ENCODE peak calls at places on chromosomes 13 and 19, in nine cellular contexts. Z is cardiac muscle cell; P is upper lobe of right lung; O is neuronal stem cell; T is fibroblast of lung; V is uterus; I is CD8-positive, alpha-beta T cell; R is CD8-positive, alpha-beta memory T cell; Q is CD4-positive, CD25-positive, alpha-beta regulatory T cell. K is an unnamed sample. For H3K4me1, the result is how much of the 10 kb centered on the place peaks cover.

GRCh38 chr19:29404015-29404414 is 121.8 kb upstream of the VSTM2B start:
- DNase-seq in V (no peak), O (no peak), R (no peak), I (no peak), Q (no peak), Z (no peak), P (no peak), T (no peak), K (no peak)

GRCh38 chr19:42352216-42352892 is 26.9 kb downstream of the MEGF8 start:
- DNase-seq in P (no peak), T (peak), O (peak), R (no peak), Z (no peak), V (no peak), I (no peak), Q (no peak), K (no peak)

GRCh38 chr13:100610399-100611347 is 22.1 kb upstream of the GGACT start:
- DNase-seq in R (no peak), T (no peak), V (no peak), O (no peak), Z (no peak), I (no peak), Q (no peak), P (no peak), K (no peak)

GRCh38 chr19:52566588-52566987 is 3.5 kb upstream of the ZNF701 start:
- DNase-seq in Q (no peak), T (peak), P (no peak), I (no peak), V (no peak), R (no peak), O (no peak), Z (no peak), K (no peak)

GRCh38 chr19:45079063-45079910 is at the start of gene GEMIN7:
- DNase-seq in R (peak), P (peak), O (peak), Z (peak), I (peak), V (peak), Q (peak), T (peak), K (peak)

GRCh38 chr13:113238542-113238941 is 29.1 kb downstream of the CUL4A start:
- DNase-seq in P (no peak), R (no peak), O (no peak), T (no peak), Z (no peak), Q (no peak), I (no peak), V (no peak), K (no peak)

GRCh38 chr19:19740755-19741154 is 7.8 kb upstream of the ZNF14 start:
- DNase-seq in T (no peak), P (no peak), Z (no peak), R (no peak), V (no peak), I (no peak), O (no peak), Q (no peak), K (no peak)

GRCh38 chr19:44845612-44846454 is at the start of gene NECTIN2:
- DNase-seq in R (peak), P (peak), Z (peak), O (peak), V (peak), I (peak), Q (peak), T (peak), K (peak)

GRCh38 chr19:6047256-6047655 is 63.0 kb downstream of the RFX2 start:
- DNase-seq in P (no peak), R (no peak), Q (no peak), Z (no peak), O (no peak), V (no peak), T (no peak), I (no peak), K (no peak)

GRCh38 chr13:59038824-59039223 is 1124.9 kb downstream of the DIAPH3 start:
- DNase-seq in V (no peak), R (no peak), P (no peak), O (no peak), Z (no peak), I (no peak), T (peak), Q (no peak), K (no peak)

GRCh38 chr19:16326401-16327130 is 1.9 kb downstream of the KLF2 start:
- DNase-seq in I (peak), Q (peak), O (no peak), T (peak), P (peak), V (no peak), Z (no peak), R (peak), K (peak)

GRCh38 chr13:97849305-97849704 is 104.2 kb upstream of the IPO5 start:
- DNase-seq in V (no peak), P (no peak), R (no peak), Q (no peak), I (no peak), T (peak), Z (peak), O (peak), K (no peak)

GRCh38 chr19:43464089-43464775 is 1.2 kb downstream of the LYPD3 start:
- DNase-seq in R (peak), I (peak), T (no peak), Q (no peak), O (no peak), P (peak), V (peak), Z (peak), K (no peak)

GRCh38 chr19:37972803-37973202 is 65.8 kb downstream of the SIPA1L3 start:
- DNase-seq in V (no peak), Z (no peak), R (no peak), O (no peak), P (no peak), I (no peak), Q (no peak), T (no peak), K (no peak)

GRCh38 chr19:53157601-53158000 is 1.3 kb downstream of the ZNF347 start:
- DNase-seq in Q (no peak), Z (peak), P (no peak), O (peak), I (no peak), V (no peak), R (no peak), T (peak), K (no peak)

GRCh38 chr13:42814868-42815267 is 33.5 kb downstream of the FAM216B start:
- DNase-seq in O (no peak), I (no peak), Z (no peak), R (no peak), V (no peak), T (peak), P (no peak), Q (no peak), K (no peak)

GRCh38 chr19:4523306-4524110 is 5.2 kb upstream of the PLIN4 start:
- DNase-seq in Z (peak), Q (no peak), I (peak), R (no peak), P (peak), V (no peak), T (peak), O (no peak), K (no peak)

GRCh38 chr19:51983361-51983760 is 3.3 kb downstream of the ZNF350 start:
- DNase-seq in Q (no peak), P (no peak), R (no peak), O (no peak), T (no peak), V (no peak), Z (no peak), I (no peak), K (no peak)

GRCh38 chr13:112445411-112446271 is 69.5 kb downstream of the SPACA7 start:
- DNase-seq in V (no peak), T (no peak), R (no peak), O (no peak), P (peak), Z (no peak), Q (no peak), I (no peak), K (no peak)

GRCh38 chr19:5338661-5339469 is 1.7 kb downstream of the PTPRS start:
- DNase-seq in T (no peak), P (no peak), Z (peak), O (peak), Q (no peak), I (no peak), V (no peak), R (no peak), K (no peak)

GRCh38 chr19:14577885-14578427 is 4.9 kb upstream of the CLEC17A start:
- DNase-seq in T (no peak), Z (no peak), Q (no peak), R (no peak), P (no peak), O (no peak), V (no peak), I (no peak), K (no peak)

GRCh38 chr13:35211949-35212348 is 264.5 kb downstream of the MAB21L1 start:
- DNase-seq in R (no peak), I (no peak), P (no peak), Z (no peak), Q (no peak), V (no peak), O (no peak), T (no peak), K (no peak)

GRCh38 chr19:54464624-54465266 is 1.2 kb upstream of the LENG9 start:
- DNase-seq in V (peak), O (peak), I (peak), Q (peak), P (peak), T (peak), R (peak), Z (peak), K (peak)

GRCh38 chr13:50130686-50131051 is 115.4 kb downstream of the KCNRG start:
- DNase-seq in P (no peak), R (no peak), Z (peak), O (peak), T (no peak), V (no peak), I (peak), Q (peak), K (no peak)
- H3K4me1 ChIP-seq in P (under half), R (half or more), Z (under half), O (under half), T (under half), V (under half), I (half or more), Q (half or more), K (half or more)

GRCh38 chr13:44713793-44714469 is 137.8 kb upstream of the TSC22D1 start:
- DNase-seq in V (no peak), R (no peak), T (peak), Z (no peak), P (no peak), O (no peak), I (no peak), Q (no peak), K (no peak)

GRCh38 chr13:44715287-44716224 is 139.4 kb upstream of the TSC22D1 start:
- DNase-seq in I (no peak), T (peak), V (no peak), Z (no peak), P (no peak), O (no peak), Q (no peak), R (no peak), K (no peak)

GRCh38 chr13:44710576-44710975 is 134.4 kb upstream of the TSC22D1 start:
- DNase-seq in I (no peak), Z (no peak), T (peak), R (no peak), O (no peak), Q (no peak), V (no peak), P (no peak), K (no peak)
- H3K4me1 ChIP-seq in I (under half), Z (under half), T (under half), R (under half), O (under half), Q (under half), V (under half), P (under half), K (under half)

DNA sequence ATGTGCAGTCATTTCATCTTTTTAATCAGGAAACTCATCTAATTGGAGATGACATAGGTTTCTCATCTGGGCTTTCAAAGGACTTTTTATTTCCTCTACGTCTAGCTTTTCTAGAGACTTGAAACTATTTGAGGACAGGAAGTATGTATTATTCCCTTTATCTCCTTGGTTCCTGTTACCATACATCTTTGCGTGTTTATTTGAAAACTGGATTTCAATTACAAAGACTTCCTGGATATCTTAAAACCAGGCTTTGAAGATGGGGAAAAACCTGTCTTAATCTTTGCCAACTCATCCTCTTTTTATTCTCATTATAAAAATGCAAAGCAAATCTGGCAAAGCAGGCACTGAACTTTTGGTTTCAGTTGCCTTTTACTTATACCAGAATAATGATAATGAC is 130.5 kb downstream of the LMO7 start:
- DNase-seq in I (no peak), O (no peak), T (no peak), Q (peak), Z (no peak), V (no peak), P (no peak), R (no peak), K (no peak)
- H3K4me1 ChIP-seq in I (under half), O (under half), T (under half), Q (under half), Z (under half), V (under half), P (under half), R (under half), K (under half)

GRCh38 chr13:30355405-30355741 is 48.0 kb upstream of the KATNAL1 start:
- DNase-seq in V (no peak), T (no peak), R (no peak), Z (peak), I (peak), O (no peak), P (peak), Q (no peak), K (no peak)
- H3K4me1 ChIP-seq in V (under half), T (under half), R (under half), Z (under half), I (under half), O (under half), P (under half), Q (under half), K (under half)

GRCh38 chr13:110402301-110403069 is 95.4 kb downstream of the COL4A2 start:
- DNase-seq in I (no peak), P (no peak), T (no peak), O (no peak), R (no peak), V (peak), Q (no peak), Z (no peak), K (no peak)
- H3K4me1 ChIP-seq in I (under half), P (under half), T (under half), O (under half), R (under half), V (under half), Q (under half), Z (under half), K (under half)

DNA sequence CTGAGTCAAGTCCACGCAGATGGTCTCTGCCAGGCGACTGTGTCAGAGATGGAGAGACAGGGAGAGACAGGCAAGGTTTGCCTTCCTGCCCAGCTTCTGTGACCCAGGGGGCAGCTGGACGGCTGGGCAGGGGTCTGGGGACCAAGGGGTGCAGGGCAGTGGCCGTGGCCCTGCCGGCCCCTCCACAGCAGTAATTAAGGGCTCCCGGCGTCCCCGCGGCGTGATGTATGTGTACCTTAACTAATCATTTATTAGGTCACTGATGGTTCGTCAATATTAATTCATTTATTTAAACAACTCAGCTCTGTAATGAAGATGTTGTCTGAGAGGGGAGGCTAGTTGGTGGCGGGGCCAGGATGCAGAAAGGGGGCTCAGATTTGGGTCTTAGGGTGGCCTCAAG is 28.6 kb upstream of the TCF3 start:
- DNase-seq in R (no peak), T (no peak), P (no peak), O (no peak), Q (no peak), I (no peak), Z (no peak), V (no peak), K (no peak)
- H3K4me1 ChIP-seq in R (under half), T (under half), P (under half), O (under half), Q (under half), I (under half), Z (under half), V (under half), K (under half)

GRCh38 chr19:58516246-58516836 is 3.3 kb downstream of the ZBTB45 start:
- DNase-seq in Q (no peak), I (no peak), Z (no peak), V (no peak), O (no peak), R (no peak), P (no peak), T (no peak), K (no peak)
- H3K4me1 ChIP-seq in Q (under half), I (under half), Z (under half), V (under half), O (under half), R (under half), P (under half), T (under half), K (under half)

DNA sequence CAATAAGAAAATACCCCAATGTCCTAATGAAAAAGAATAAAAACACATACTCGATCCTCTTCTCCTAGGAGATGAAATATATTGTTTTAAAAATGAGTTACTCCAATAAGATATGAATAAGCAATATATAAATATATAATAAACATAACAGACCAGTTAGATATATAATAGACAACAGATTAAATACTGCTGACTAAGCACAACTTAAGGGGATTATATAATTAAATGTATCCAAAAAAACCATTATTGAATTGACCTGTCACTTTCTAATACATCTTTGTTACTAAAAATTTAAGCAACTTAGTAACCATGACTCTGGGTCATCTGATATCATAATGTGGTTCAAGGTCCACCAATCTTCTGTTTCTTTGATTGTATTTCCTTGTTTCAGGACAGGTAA is 14.0 kb upstream of the ZNF780B start:
- DNase-seq in T (no peak), V (no peak), P (no peak), Z (no peak), R (no peak), I (no peak), O (no peak), Q (no peak), K (no peak)
- H3K4me1 ChIP-seq in T (under half), V (under half), P (under half), Z (under half), R (under half), I (under half), O (under half), Q (under half), K (under half)

DNA sequence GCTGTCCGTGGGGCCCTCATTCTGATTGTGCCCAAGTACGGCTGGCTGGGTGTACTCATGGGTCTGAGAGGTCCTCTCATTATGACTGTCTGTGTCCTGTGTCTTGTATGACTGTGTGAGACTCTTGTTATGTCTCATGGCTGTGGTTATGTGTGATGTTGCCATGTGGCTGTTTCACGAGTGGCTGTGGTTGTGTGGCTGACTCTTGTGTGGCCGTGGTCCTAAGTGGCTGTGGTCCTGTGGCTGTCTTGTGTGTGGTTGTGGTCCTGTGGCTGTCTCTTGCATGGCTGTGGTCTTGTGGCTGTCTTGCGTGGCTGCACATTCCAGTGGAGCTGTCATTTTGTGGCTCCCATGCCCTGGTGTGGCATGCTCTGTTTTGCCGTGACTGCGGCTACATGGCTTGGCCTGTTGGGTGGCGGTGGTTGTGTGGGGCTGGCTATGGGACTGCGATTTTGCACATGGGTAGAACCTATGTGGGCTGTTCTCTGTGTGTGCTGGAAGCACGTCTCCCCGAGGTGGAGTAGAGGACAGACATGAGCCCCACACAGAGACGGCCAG is 2.5 kb downstream of the LYL1 start:
- DNase-seq in T (peak), R (peak), O (no peak), Q (peak), Z (no peak), P (no peak), V (peak), I (peak), K (no peak)
- H3K4me1 ChIP-seq in T (under half), R (half or more), O (under half), Q (half or more), Z (under half), P (half or more), V (under half), I (half or more), K (half or more)

K was measured in effector memory CD4-positive, alpha-beta T cell.